ENCODE peak calls at places on chromosomes 6 and 20, in ten cellular contexts. G is breast epithelium, Z is right lobe of liver, E is HCT116, P is adrenal gland, N is IMR-90, H is esophagus muscularis mucosa, T is HepG2, B is uterus, S is spleen. M is an unnamed sample. For H3K36me3, the result is how much of the 10 kb centered on the place peaks cover.

GRCh38 chr20:33945391-33946079 is 48.2 kb upstream of the RALY start:
- DNase-seq in G (no peak), Z (no peak), E (no peak), P (no peak), N (peak), H (no peak), T (peak), B (no peak), S (no peak), M (no peak)

GRCh38 chr6:41653642-41654432 is 15.6 kb downstream of the MDFI start:
- DNase-seq in G (no peak), Z (no peak), E (no peak), P (no peak), N (no peak), H (no peak), T (no peak), B (no peak), S (peak), M (no peak)

GRCh38 chr6:6851059-6851658 is 256.6 kb upstream of the RREB1 start:
- DNase-seq in G (no peak), Z (peak), E (peak), P (peak), N (peak), H (no peak), T (peak), B (no peak), S (no peak), M (no peak)

GRCh38 chr6:104928141-104928540 is 28.8 kb upstream of the LIN28B start:
- DNase-seq in G (no peak), Z (no peak), E (no peak), P (no peak), N (no peak), H (no peak), T (no peak), B (no peak), S (no peak), M (no peak)

GRCh38 chr20:56690531-56691175 is 61.5 kb downstream of the TFAP2C start:
- DNase-seq in G (no peak), Z (no peak), E (no peak), P (no peak), N (no peak), H (no peak), T (no peak), B (no peak), S (no peak), M (no peak)

GRCh38 chr6:161748535-161749386 is 474.9 kb upstream of the AGPAT4 start:
- DNase-seq in G (no peak), Z (peak), E (peak), P (peak), N (no peak), H (no peak), T (peak), B (no peak), S (no peak), M (peak)

GRCh38 chr6:170344631-170345576 is 38.3 kb downstream of the FAM120B start:
- DNase-seq in G (no peak), Z (peak), E (peak), P (peak), N (peak), H (no peak), T (peak), B (no peak), S (no peak), M (no peak)

GRCh38 chr6:90198758-90199425 is 97.8 kb downstream of the BACH2 start:
- DNase-seq in G (no peak), Z (no peak), E (no peak), P (no peak), N (no peak), H (no peak), T (no peak), B (no peak), S (no peak), M (no peak)

GRCh38 chr20:63435552-63435951 is 36.9 kb downstream of the KCNQ2 start:
- DNase-seq in G (no peak), Z (no peak), E (no peak), P (no peak), N (peak), H (no peak), T (no peak), B (no peak), S (no peak), M (no peak)

GRCh38 chr6:6577736-6578135 is 10.8 kb upstream of the LY86 start:
- DNase-seq in G (no peak), Z (no peak), E (no peak), P (no peak), N (no peak), H (no peak), T (no peak), B (no peak), S (no peak), M (no peak)

GRCh38 chr20:58991720-58992119 is 10.7 kb downstream of the NELFCD start:
- DNase-seq in G (no peak), Z (no peak), E (no peak), P (no peak), N (peak), H (no peak), T (peak), B (no peak), S (no peak), M (no peak)

GRCh38 chr20:58989196-58989595 is 8.1 kb downstream of the NELFCD start:
- DNase-seq in G (no peak), Z (no peak), E (no peak), P (no peak), N (no peak), H (no peak), T (no peak), B (peak), S (peak), M (no peak)

GRCh38 chr20:58988565-58988882 is 7.5 kb downstream of the NELFCD start:
- DNase-seq in G (no peak), Z (no peak), E (no peak), P (no peak), N (no peak), H (no peak), T (no peak), B (no peak), S (peak), M (no peak)

GRCh38 chr20:58992911-58993310 is 11.9 kb downstream of the NELFCD start:
- DNase-seq in G (no peak), Z (no peak), E (no peak), P (no peak), N (no peak), H (no peak), T (no peak), B (no peak), S (peak), M (peak)

DNA sequence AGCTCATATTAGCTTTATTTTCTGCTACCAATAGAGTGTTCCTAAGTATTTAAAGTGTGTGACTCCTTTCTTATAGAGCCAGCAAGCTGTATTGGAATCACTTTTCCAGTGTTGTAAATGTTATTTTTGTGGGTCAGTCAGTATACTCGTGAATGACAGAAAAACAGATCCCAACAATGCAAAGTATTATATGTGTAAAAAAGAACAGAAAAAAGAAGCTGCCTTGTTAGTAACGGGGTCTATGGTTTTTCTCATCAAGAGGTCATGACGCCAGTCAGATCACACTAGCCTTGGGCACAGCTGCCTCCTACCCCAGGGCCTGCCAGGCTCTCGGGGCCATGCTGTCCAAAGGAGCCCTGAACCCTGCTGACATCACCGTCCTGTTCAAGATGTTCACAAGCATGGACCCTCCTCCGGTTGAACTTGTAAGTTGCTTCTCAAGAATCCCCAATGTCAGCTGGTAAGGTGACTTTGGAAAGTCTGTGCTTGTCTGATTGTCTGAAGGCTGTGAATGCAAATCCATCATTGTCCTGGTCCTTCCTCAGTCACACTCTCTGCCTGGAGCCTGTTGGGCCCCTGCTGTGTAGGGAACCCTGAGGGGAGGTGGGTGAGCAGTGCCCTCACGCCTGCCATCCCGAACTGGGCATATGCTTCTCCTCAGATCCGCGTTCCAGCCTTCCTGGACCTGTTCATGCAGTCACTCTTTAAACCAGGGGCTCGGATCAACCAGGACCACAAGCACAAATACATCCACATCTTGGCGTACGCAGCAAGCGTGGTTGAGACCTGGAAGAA is 9.8 kb downstream of the NELFCD start:
- DNase-seq in G (no peak), Z (no peak), E (no peak), P (no peak), N (no peak), H (no peak), T (no peak), B (no peak), S (peak), M (no peak)
- TF ChIP-seq POLR2A in G (no peak), Z (no peak), E (no peak), P (no peak), N (no peak), H (no peak), T (no peak), B (no peak), S (no peak), M (no peak)

DNA sequence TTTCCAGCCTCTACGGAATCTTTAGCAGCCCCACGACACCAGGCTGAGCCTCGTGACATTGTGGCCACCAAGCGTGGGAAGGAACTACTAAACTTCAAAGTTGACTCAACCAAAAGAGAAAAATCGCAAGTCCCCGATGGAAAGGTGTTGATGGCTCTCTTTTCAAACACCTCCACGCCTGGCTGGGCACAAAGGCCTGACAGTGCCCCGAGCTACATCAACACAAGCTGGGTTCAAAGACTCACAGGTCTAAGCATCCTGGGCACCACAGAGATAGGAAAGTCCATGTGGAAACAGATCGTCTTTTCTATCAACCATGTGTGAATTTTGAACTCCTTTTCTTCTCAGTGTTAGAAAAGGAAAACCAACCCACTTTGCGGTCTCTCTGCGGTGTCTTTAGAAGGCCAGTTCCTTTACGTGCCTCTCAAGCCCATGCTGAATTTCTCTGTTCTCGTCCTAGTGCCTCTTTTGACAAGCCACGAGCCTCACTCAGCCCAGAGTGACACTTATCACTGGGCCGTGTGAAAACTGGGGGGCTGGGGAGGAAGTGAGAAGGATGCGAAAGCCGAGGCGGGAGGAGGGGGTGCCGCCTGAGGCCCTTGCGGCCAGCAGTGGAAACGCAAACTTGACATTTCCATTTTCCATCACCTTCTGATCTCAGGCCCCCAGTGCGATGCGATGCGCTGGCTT is 59.4 kb downstream of the GFOD1 start:
- DNase-seq in G (no peak), Z (no peak), E (no peak), P (no peak), N (no peak), H (no peak), T (no peak), B (no peak), S (peak), M (peak)
- H3K4me3 ChIP-seq in G (no peak), Z (no peak), E (no peak), P (no peak), N (no peak), H (no peak), T (no peak), B (no peak), S (peak), M (no peak)

DNA sequence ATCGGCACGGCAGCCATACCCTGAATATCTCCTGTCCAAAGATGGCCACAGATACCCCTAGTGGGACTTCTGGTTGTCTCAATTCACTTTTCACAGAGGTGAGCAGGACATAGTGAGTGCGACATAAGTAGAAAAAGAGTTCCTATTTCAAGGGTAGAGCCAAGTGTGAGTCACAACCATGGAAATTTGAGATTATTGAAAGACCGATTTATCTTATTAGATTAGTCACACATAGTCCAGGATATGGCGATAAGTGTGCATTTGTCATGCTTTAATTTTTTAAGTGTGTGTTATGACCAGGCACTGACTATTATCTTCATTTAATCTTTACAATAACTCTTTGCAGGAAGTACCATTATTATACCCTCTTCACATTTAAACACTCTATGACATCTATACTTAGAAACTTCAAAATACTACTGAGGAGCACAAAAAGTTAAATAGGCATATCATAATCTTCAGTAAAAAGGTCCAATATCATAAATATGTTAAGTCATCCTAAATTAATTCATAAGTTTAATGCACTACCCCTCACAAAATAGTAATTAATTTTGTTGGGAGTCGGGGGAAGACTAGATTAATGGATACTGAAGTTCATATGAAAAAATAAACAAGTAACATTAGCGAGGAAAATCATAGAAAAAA is 13.4 kb upstream of the TNFAIP3 start:
- DNase-seq in G (no peak), Z (no peak), E (peak), P (no peak), N (peak), H (no peak), T (no peak), B (no peak), S (no peak), M (no peak)
- H3K36me3 ChIP-seq in G (under half), Z (under half), E (under half), P (under half), N (under half), H (under half), T (under half), B (under half), S (under half), M (under half)

GRCh38 chr6:34248198-34248726 is 544 bp downstream of the SMIM29 start:
- DNase-seq in G (peak), Z (peak), E (no peak), P (peak), N (peak), H (no peak), T (peak), B (peak), S (peak), M (peak)

GRCh38 chr6:34247481-34248197 is 1.2 kb downstream of the SMIM29 start:
- DNase-seq in G (no peak), Z (no peak), E (no peak), P (no peak), N (no peak), H (no peak), T (no peak), B (no peak), S (peak), M (no peak)

GRCh38 chr6:34246249-34246562 is 2.6 kb downstream of the SMIM29 start:
- DNase-seq in G (no peak), Z (no peak), E (no peak), P (no peak), N (no peak), H (no peak), T (no peak), B (no peak), S (no peak), M (no peak)

GRCh38 chr6:34248727-34249468 is at the start of gene SMIM29:
- DNase-seq in G (peak), Z (peak), E (peak), P (peak), N (peak), H (peak), T (peak), B (peak), S (peak), M (peak)

DNA sequence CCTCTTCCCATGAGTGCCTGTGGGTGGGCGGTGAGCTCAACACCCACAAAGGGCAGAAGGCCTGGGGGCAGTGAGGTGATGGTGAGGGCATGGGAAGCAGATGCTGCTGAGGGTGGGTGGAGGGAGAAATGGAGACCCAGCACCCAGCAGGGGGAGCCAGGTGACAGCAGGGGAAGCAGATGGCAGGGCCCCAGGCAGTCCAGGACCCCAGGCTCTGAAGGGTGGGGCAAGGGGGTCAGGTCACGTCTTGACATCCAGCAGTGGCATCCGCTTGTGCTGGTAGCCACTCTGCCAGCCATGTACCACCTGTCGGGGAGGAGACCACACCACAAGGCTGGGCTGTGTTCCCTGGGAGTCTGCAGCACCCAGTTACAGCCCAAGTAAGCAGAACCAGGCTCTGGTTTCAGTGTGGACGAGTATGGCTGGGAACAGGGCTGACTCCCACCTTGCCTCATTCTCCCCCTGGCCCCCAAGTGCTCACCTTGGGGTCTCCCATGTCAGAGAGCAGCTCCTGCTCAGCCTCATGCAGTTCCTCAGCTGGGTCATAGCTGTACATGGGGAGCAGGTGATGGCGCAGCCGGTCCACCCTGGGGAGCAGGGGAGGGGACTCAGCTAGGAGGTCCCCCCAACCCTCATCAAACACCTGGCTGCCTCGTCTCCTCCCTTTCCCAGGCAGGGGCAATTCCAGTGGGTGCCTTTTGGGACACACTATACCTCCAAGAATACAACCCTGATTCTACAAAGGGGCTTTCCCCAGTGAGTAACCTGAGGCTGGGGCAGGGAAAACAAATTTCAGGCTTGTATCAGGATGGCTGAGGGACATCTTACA is 2.0 kb downstream of the SMIM29 start:
- DNase-seq in G (no peak), Z (peak), E (no peak), P (no peak), N (peak), H (no peak), T (peak), B (no peak), S (peak), M (peak)
- TF ChIP-seq POLR2A in G (no peak), Z (no peak), E (no peak), P (no peak), N (peak), H (no peak), T (peak), B (no peak), S (no peak), M (no peak)